ENCODE peak calls at places on chromosomes 6 and 20, in six cellular contexts. L, X, P, F, K and D are unnamed samples.
A peak's percentile ranks its signal among the peaks of the same experiment; 100 is the strongest.

GRCh38 chr6:112683926-112684325 is 336.8 kb downstream of the RFPL4B start:
- DNase-seq in L (no peak), X (no peak), P (no peak), F (no peak), K (no peak), D (no peak)

GRCh38 chr6:125197795-125198269 is 44.3 kb downstream of the TPD52L1 start:
- DNase-seq in L (peak; percentile 64), X (no peak), P (no peak), F (peak; percentile 49), K (peak; percentile 78), D (peak; percentile 59)

GRCh38 chr6:13554929-13555333 is 19.5 kb upstream of the SIRT5 start:
- DNase-seq in L (no peak), X (peak; percentile 79), P (no peak), F (no peak), K (no peak), D (no peak)

GRCh38 chr20:25310921-25311728 is 63.2 kb downstream of the PYGB start:
- DNase-seq in L (peak; percentile 52), X (no peak), P (no peak), F (no peak), K (peak; percentile 5), D (no peak)

GRCh38 chr20:57526885-57527566 is 2.1 kb upstream of the CTCFL start:
- DNase-seq in L (no peak), X (no peak), P (no peak), F (no peak), K (no peak), D (no peak)

GRCh38 chr6:134410531-134410930 is 92.6 kb upstream of the SGK1 start:
- DNase-seq in L (no peak), X (no peak), P (no peak), F (no peak), K (no peak), D (no peak)

GRCh38 chr6:158460602-158461092 is 99.2 kb upstream of the TMEM181 start:
- DNase-seq in L (no peak), X (no peak), P (no peak), F (no peak), K (no peak), D (no peak)

GRCh38 chr6:80789912-80790635 is 683.6 kb downstream of the BCKDHB start:
- DNase-seq in L (no peak), X (no peak), P (no peak), F (no peak), K (no peak), D (no peak)

GRCh38 chr6:158564243-158565121 is 4.6 kb downstream of the TMEM181 start:
- DNase-seq in L (no peak), X (no peak), P (no peak), F (no peak), K (peak; percentile 26), D (no peak)

GRCh38 chr6:2626381-2626780 is 124.3 kb downstream of the MYLK4 start:
- DNase-seq in L (no peak), X (no peak), P (no peak), F (no peak), K (no peak), D (no peak)

GRCh38 chr6:34237722-34238506 is 1.2 kb downstream of the HMGA1 start:
- DNase-seq in L (peak; percentile 68), X (peak; percentile 71), P (peak; percentile 91), F (no peak), K (peak; percentile 68), D (no peak)

GRCh38 chr20:3731944-3732326 is 550 bp upstream of the HSPA12B start:
- DNase-seq in L (no peak), X (peak; percentile 54), P (no peak), F (no peak), K (no peak), D (no peak)

GRCh38 chr6:168305091-168305749 is 14.4 kb downstream of the DACT2 start:
- DNase-seq in L (no peak), X (no peak), P (no peak), F (no peak), K (no peak), D (no peak)

GRCh38 chr6:32194825-32195651 is 2.6 kb upstream of the GPSM3 start:
- DNase-seq in L (no peak), X (peak; percentile 58), P (peak; percentile 45), F (peak; percentile 57), K (peak; percentile 44), D (no peak)

GRCh38 chr20:16518068-16518783 is 55.0 kb downstream of the KIF16B start:
- DNase-seq in L (no peak), X (peak; percentile 88), P (peak; percentile 60), F (peak; percentile 44), K (peak; percentile 45), D (peak; percentile 50)

GRCh38 chr6:26556263-26557070 is 18.3 kb downstream of the HMGN4 start:
- DNase-seq in L (no peak), X (peak; percentile 89), P (peak; percentile 48), F (peak; percentile 84), K (no peak), D (no peak)

GRCh38 chr20:17910828-17911294 is 57.7 kb downstream of the SNX5 start:
- DNase-seq in L (no peak), X (peak; percentile 30), P (no peak), F (no peak), K (no peak), D (no peak)

GRCh38 chr6:28683945-28684538 is 158.4 kb downstream of the GPX5 start:
- DNase-seq in L (no peak), X (peak; percentile 78), P (peak; percentile 52), F (peak; percentile 60), K (peak; percentile 8), D (peak; percentile 27)

GRCh38 chr6:154480144-154480639 is 30.3 kb downstream of the CNKSR3 start:
- DNase-seq in L (no peak), X (no peak), P (no peak), F (no peak), K (no peak), D (no peak)

GRCh38 chr6:11918021-11918738 is 93.9 kb upstream of the HIVEP1 start:
- DNase-seq in L (no peak), X (no peak), P (peak; percentile 32), F (no peak), K (peak; percentile 44), D (no peak)

GRCh38 chr6:105452924-105453756 is 50.3 kb upstream of the PREP start:
- DNase-seq in L (peak; percentile 64), X (no peak), P (no peak), F (no peak), K (peak; percentile 25), D (no peak)

GRCh38 chr20:62344782-62345181 is 22.3 kb downstream of the LAMA5 start:
- DNase-seq in L (no peak), X (no peak), P (no peak), F (no peak), K (no peak), D (no peak)

GRCh38 chr6:110618591-110619267 is 142.3 kb upstream of the SLC22A16 start:
- DNase-seq in L (no peak), X (peak; percentile 75), P (no peak), F (peak; percentile 3), K (no peak), D (peak; percentile 19)

GRCh38 chr6:82247634-82248232 is at the start of gene IBTK:
- DNase-seq in L (peak; percentile 96), X (peak; percentile 94), P (peak; percentile 97), F (peak; percentile 86), K (peak; percentile 96), D (peak; percentile 93)

GRCh38 chr6:139161817-139162284 is 27.0 kb downstream of the HECA start:
- DNase-seq in L (no peak), X (no peak), P (no peak), F (no peak), K (no peak), D (no peak)

GRCh38 chr20:58511364-58511763 is 3.8 kb downstream of the APCDD1L start:
- DNase-seq in L (no peak), X (no peak), P (peak; percentile 48), F (no peak), K (no peak), D (no peak)

GRCh38 chr20:37669062-37669772 is 24.6 kb upstream of the CTNNBL1 start:
- DNase-seq in L (no peak), X (peak; percentile 61), P (no peak), F (no peak), K (no peak), D (no peak)

DNA sequence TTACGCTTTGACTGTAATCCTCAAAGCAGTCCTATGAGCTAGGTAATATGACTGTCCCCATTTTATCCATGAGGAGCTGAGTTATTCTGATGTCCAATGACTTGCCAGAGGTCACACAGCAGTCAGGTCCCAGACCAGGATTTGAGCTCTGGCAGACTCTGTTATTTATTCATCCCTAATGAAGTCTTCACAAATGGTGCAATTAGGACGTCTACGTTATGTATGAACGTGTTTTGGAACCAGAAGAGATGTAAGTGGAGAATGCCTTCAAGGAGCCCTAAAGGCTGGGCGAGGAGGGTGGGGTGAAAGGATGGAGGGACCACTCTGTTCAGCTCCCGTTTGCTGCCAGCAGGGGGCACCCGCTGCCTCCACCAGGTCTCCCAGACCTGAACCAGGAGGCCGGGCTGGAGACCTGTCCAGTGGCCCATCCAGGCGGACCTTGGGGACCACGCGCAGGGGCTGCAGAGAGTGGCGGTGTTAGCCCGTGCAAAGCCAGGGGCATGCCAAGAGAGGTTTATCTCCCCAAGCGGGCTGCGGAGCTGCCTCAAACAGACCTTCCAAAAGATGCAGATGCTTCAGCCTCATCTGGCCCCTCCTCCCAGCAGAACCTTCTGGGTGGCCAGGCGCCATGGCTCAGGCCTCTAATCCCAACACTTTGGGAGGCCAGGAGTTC is 15.2 kb upstream of the ZNF335 start:
- DNase-seq in L (no peak), X (peak; percentile 92), P (peak; percentile 91), F (peak; percentile 61), K (peak; percentile 78), D (peak; percentile 38)
- H3K27me3 ChIP-seq in L (peaks cover 3% of the 10 kb centered on the region), X (no peaks in the 10 kb centered on the region), P (no peaks in the 10 kb centered on the region), F (no peaks in the 10 kb centered on the region), K (peaks cover 32% of the 10 kb centered on the region), D (no peaks in the 10 kb centered on the region)

GRCh38 chr6:46419576-46420002 is 71.7 kb downstream of the RCAN2 start:
- DNase-seq in L (no peak), X (peak; percentile 84), P (peak; percentile 27), F (peak; percentile 60), K (peak; percentile 60), D (peak; percentile 62)

GRCh38 chr6:46421939-46422338 is 69.3 kb downstream of the RCAN2 start:
- DNase-seq in L (no peak), X (peak; percentile 46), P (no peak), F (no peak), K (no peak), D (no peak)

GRCh38 chr6:46422619-46423018 is 68.6 kb downstream of the RCAN2 start:
- DNase-seq in L (no peak), X (no peak), P (no peak), F (no peak), K (no peak), D (no peak)

DNA sequence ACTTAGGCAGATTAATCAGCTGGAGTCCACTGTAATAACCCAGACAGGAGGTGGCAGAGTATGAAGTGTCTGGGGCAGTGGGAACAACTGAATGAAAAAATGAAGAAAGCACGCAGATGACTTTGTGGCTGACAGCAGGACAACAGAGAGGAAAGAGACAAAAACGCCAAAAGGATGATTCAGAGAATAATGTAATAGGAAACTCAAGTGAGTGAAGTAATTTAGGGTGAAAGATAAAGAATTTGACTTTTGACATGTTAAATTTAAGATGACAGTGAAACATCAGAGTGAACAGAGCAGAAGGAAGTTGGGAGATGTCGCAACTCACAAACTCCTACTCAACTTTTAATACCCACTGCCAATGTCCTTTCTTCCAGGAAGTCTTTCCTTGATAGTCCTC is 70.0 kb downstream of the RCAN2 start:
- DNase-seq in L (no peak), X (no peak), P (no peak), F (no peak), K (no peak), D (no peak)
- TF ChIP-seq CTCF in L (no peak), X (no peak), P (no peak), F (no peak), K (no peak), D (no peak)

GRCh38 chr6:5723905-5724691 is 282.6 kb downstream of the NRN1 start:
- DNase-seq in L (no peak), X (no peak), P (no peak), F (no peak), K (peak; percentile 44), D (no peak)
- TF ChIP-seq POLR2AphosphoS5 in L (no peak), X (no peak), P (no peak), F (no peak), K (no peak), D (no peak)

GRCh38 chr20:22557403-22558276 is 26.7 kb downstream of the FOXA2 start:
- DNase-seq in L (no peak), X (no peak), P (no peak), F (no peak), K (no peak), D (no peak)
- H3K27me3 ChIP-seq in L (peaks cover 54% of the 10 kb centered on the region), X (peaks cover 88% of the 10 kb centered on the region), P (peaks cover 32% of the 10 kb centered on the region), F (peaks cover 31% of the 10 kb centered on the region), K (peaks cover 50% of the 10 kb centered on the region), D (no peaks in the 10 kb centered on the region)